ENCODE peak calls at places on chromosome 14, in six cellular contexts. N is prostate gland, X is spleen, D is HCT116, B is suprapubic skin, R is HL-60. Y is an unnamed sample.

GRCh38 chr14:61203059-61203753 is 77.9 kb downstream of the TMEM30B start:
- DNase-seq in N (no peak), X (no peak), D (no peak), B (no peak), R (no peak), Y (no peak)

GRCh38 chr14:35155962-35156361 is 33.6 kb downstream of the PRORP start:
- DNase-seq in N (no peak), X (no peak), D (no peak), B (no peak), R (no peak), Y (no peak)

GRCh38 chr14:103140316-103141109 is 17.3 kb downstream of the TNFAIP2 start:
- DNase-seq in N (no peak), X (no peak), D (no peak), B (no peak), R (no peak), Y (no peak)

GRCh38 chr14:100552524-100553125 is 34.6 kb downstream of the BEGAIN start:
- DNase-seq in N (no peak), X (no peak), D (no peak), B (no peak), R (no peak), Y (no peak)

GRCh38 chr14:68910540-68910939 is 68.6 kb downstream of the ACTN1 start:
- DNase-seq in N (no peak), X (no peak), D (no peak), B (no peak), R (no peak), Y (no peak)

GRCh38 chr14:73935666-73936065 is 14.2 kb downstream of the FAM161B start:
- DNase-seq in N (no peak), X (no peak), D (no peak), B (no peak), R (no peak), Y (no peak)

GRCh38 chr14:91890291-91890749 is 23.0 kb upstream of the TC2N start:
- DNase-seq in N (no peak), X (no peak), D (no peak), B (no peak), R (no peak), Y (peak; percentile 65)

GRCh38 chr14:46964378-46964777 is 312.8 kb upstream of the RPL10L start:
- DNase-seq in N (no peak), X (no peak), D (no peak), B (no peak), R (no peak), Y (no peak)

GRCh38 chr14:92564361-92565039 is 50.9 kb downstream of the RIN3 start:
- DNase-seq in N (no peak), X (no peak), D (no peak), B (no peak), R (peak; percentile 62), Y (no peak)

GRCh38 chr14:56087824-56088571 is 30.2 kb upstream of the PELI2 start:
- DNase-seq in N (peak; percentile 6), X (no peak), D (no peak), B (no peak), R (no peak), Y (no peak)

GRCh38 chr14:92516344-92516965 is 2.9 kb downstream of the RIN3 start:
- DNase-seq in N (no peak), X (peak; percentile 69), D (no peak), B (no peak), R (no peak), Y (no peak)

GRCh38 chr14:31964979-31965734 is 111.9 kb upstream of the ARHGAP5 start:
- DNase-seq in N (no peak), X (peak; percentile 82), D (no peak), B (no peak), R (no peak), Y (no peak)

GRCh38 chr14:65732112-65732511 is 319.6 kb downstream of the FUT8 start:
- DNase-seq in N (no peak), X (no peak), D (no peak), B (no peak), R (no peak), Y (no peak)

GRCh38 chr14:99025418-99025817 is 246.6 kb downstream of the BCL11B start:
- DNase-seq in N (no peak), X (no peak), D (no peak), B (no peak), R (no peak), Y (no peak)

GRCh38 chr14:106459971-106460730 is 933.8 kb downstream of the TMEM121 start:
- DNase-seq in N (no peak), X (no peak), D (no peak), B (no peak), R (peak; percentile 24), Y (no peak)

GRCh38 chr14:90575781-90576180 is 179.0 kb downstream of the CALM1 start:
- DNase-seq in N (no peak), X (no peak), D (no peak), B (no peak), R (no peak), Y (no peak)

GRCh38 chr14:54564799-54565235 is 2.1 kb upstream of the SAMD4A start:
- DNase-seq in N (no peak), X (no peak), D (no peak), B (no peak), R (no peak), Y (no peak)

GRCh38 chr14:21521526-21521925 is 4.6 kb downstream of the SALL2 start:
- DNase-seq in N (no peak), X (no peak), D (no peak), B (no peak), R (no peak), Y (no peak)

GRCh38 chr14:76203086-76204001 is 51.6 kb downstream of the GPATCH2L start:
- DNase-seq in N (no peak), X (no peak), D (no peak), B (no peak), R (no peak), Y (no peak)

GRCh38 chr14:75876526-75876925 is 105.3 kb downstream of the TGFB3 start:
- DNase-seq in N (no peak), X (no peak), D (no peak), B (no peak), R (no peak), Y (no peak)

GRCh38 chr14:68349900-68350323 is 443.0 kb downstream of the ZFP36L1 start:
- DNase-seq in N (no peak), X (no peak), D (no peak), B (no peak), R (no peak), Y (peak; percentile 39)

GRCh38 chr14:60965402-60965801 is 15.5 kb downstream of the TRMT5 start:
- DNase-seq in N (no peak), X (no peak), D (no peak), B (no peak), R (no peak), Y (no peak)

DNA sequence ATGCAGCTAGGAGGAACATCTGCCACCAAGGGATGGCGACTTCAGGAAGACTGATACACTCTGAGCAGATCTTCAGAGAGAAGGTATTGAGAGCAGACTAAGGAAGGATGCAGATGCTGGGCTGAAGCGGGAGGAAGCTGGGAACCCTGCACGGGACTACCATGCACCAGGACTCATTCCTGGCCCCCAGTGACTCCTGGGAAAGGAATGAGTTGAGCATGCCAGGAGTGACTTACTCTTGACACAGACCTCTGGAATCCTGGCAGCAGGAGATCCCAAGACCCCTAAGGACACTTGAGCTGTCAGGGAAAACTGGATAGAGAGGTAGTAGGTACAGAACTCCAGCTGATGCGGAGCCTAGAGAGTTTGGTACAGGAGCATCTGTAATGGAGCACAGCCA is 336.1 kb downstream of the RPS29 start:
- DNase-seq in N (no peak), X (no peak), D (no peak), B (no peak), R (no peak), Y (no peak)
- H3K27ac ChIP-seq in N (no peak overlapping the region), X (no peak overlapping the region), D (no peak overlapping the region), B (no peak overlapping the region), R (no peak overlapping the region), Y (no peak overlapping the region)

GRCh38 chr14:24277606-24278321 is 6.4 kb upstream of the RABGGTA start:
- DNase-seq in N (no peak), X (peak; percentile 83), D (no peak), B (no peak), R (peak; percentile 94), Y (no peak)
- TF ChIP-seq POLR2AphosphoS5 in N (no peak), X (no peak), D (no peak), B (no peak), R (peak; percentile 96), Y (no peak)

GRCh38 chr14:64696355-64696844 is 7.8 kb upstream of the PLEKHG3 start:
- DNase-seq in N (no peak), X (no peak), D (no peak), B (peak; percentile 8), R (no peak), Y (no peak)

GRCh38 chr14:64701660-64702059 is 2.6 kb upstream of the PLEKHG3 start:
- DNase-seq in N (no peak), X (no peak), D (no peak), B (no peak), R (no peak), Y (no peak)

GRCh38 chr14:64700894-64701293 is 3.3 kb upstream of the PLEKHG3 start:
- DNase-seq in N (no peak), X (no peak), D (no peak), B (no peak), R (no peak), Y (no peak)

GRCh38 chr14:64700290-64700689 is 3.9 kb upstream of the PLEKHG3 start:
- DNase-seq in N (no peak), X (no peak), D (no peak), B (no peak), R (no peak), Y (no peak)

DNA sequence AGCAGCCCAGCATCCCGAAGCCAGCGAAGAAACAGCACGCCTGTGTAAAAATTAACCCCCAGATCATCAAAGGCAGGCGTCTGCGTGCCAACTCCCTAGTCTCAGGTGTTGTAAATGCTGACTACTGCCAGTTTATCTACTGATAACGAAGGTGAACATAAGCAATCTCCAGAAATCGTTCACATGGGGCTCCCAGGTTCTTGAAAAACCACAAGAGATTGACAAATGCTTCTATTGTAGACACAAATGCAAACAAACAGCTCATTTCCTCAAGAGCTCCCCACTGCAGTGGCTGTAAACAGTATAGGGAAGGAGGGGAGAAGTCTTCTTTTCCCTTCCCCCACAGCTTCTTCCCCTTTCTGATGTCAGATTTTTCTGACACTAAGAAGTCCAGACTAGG is 5.3 kb upstream of the PLEKHG3 start:
- DNase-seq in N (no peak), X (no peak), D (no peak), B (no peak), R (peak; percentile 75), Y (peak; percentile 78)
- H3K27ac ChIP-seq in N (no peak overlapping the region), X (peak overlapping the region; percentile 59), D (no peak overlapping the region), B (no peak overlapping the region), R (peak overlapping the region; percentile 66), Y (peak overlapping the region; percentile 19)

DNA sequence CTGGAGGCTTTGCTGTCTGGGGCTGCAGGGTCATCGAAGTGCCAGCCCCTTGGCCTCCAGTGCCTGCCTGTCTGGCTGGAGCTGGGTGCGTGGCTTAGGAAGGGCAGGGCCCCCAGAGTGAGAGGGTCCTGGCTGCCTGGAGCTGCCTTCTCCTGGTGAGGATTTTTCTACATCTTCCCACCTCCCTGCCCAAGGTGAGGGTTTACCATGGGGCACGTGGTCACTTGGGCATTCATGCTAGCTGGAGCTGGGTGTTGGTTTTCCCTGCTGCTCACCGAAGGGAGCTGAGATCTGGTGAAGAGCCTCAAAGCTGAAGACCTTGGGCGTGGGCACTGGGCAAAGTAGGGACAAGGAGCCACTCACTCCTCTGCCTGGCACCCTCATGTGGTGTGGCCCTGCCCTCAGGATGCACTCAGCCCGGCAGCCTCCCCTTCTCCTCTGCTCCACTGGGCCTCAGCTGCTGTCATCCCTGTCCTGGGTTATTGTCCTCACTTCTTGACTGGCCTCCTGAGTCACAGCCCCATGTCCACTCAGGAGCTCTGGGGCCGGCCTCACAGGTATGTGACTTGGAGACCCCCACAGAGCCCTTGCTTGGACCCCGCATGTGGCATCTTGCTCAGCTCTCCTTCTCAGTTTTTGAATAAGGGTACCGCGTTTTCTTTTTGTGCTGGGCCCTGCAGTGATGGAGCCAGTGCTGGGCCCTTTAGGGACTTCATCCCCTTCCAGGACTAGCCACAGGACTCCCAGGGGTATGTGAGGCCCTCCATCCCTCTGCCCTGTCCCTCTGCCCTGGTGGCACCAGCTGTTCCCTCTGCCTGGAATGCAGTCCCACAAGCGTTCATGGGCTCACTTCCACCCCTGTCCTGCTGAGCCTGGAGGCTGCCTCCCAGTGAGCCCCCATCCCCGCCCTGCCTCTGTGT is 1.6 kb downstream of the CEP170B start:
- DNase-seq in N (no peak), X (peak; percentile 70), D (no peak), B (no peak), R (no peak), Y (no peak)
- TF ChIP-seq POLR2AphosphoS5 in N (no peak), X (no peak), D (no peak), B (no peak), R (no peak), Y (no peak)